ENCODE peak calls at places on chromosomes 13 and 19, in five cellular contexts. M is ovary, U is AG04450, N is Calu3, T is neural progenitor cell. P is an unnamed sample.

GRCh38 chr19:51440846-51441409 is 17.3 kb downstream of the SIGLEC8 start:
- DNase-seq in M (no peak), U (no peak), N (no peak), T (no peak), P (peak)

GRCh38 chr13:31267126-31267784 is 67.5 kb downstream of the B3GLCT start:
- DNase-seq in M (no peak), U (no peak), N (no peak), T (no peak), P (no peak)

GRCh38 chr13:30972888-30973377 is 40.5 kb downstream of the TEX26 start:
- DNase-seq in M (no peak), U (peak), N (peak), T (no peak), P (no peak)

GRCh38 chr13:106230450-106230849 is 305.0 kb downstream of the EFNB2 start:
- DNase-seq in M (no peak), U (peak), N (no peak), T (no peak), P (peak)

GRCh38 chr13:45048890-45049407 is 59.6 kb downstream of the GPALPP1 start:
- DNase-seq in M (no peak), U (no peak), N (no peak), T (peak), P (no peak)

GRCh38 chr19:39070888-39071287 is 13.3 kb upstream of the ACP7 start:
- DNase-seq in M (no peak), U (no peak), N (no peak), T (no peak), P (peak)

GRCh38 chr19:27815985-27816384 is 1397.0 kb downstream of the UQCRFS1 start:
- DNase-seq in M (no peak), U (no peak), N (no peak), T (no peak), P (no peak)

GRCh38 chr13:61084983-61085382 is 330.7 kb downstream of the PCDH20 start:
- DNase-seq in M (no peak), U (no peak), N (no peak), T (no peak), P (no peak)

GRCh38 chr13:92804346-92804745 is 422.3 kb upstream of the GPC6 start:
- DNase-seq in M (no peak), U (no peak), N (no peak), T (no peak), P (peak)

GRCh38 chr19:873084-874019 is 13.9 kb downstream of the CFD start:
- DNase-seq in M (no peak), U (no peak), N (no peak), T (peak), P (peak)

GRCh38 chr13:66329988-66330429 is 900.1 kb downstream of the PCDH9 start:
- DNase-seq in M (no peak), U (no peak), N (no peak), T (no peak), P (peak)

GRCh38 chr19:23999821-24000610 is 85.3 kb downstream of the ZNF726 start:
- DNase-seq in M (no peak), U (no peak), N (no peak), T (no peak), P (no peak)

GRCh38 chr19:10290439-10290875 is 705 bp downstream of the ICAM5 start:
- DNase-seq in M (peak), U (no peak), N (no peak), T (peak), P (peak)

GRCh38 chr13:109762791-109763190 is 23.6 kb downstream of the IRS2 start:
- DNase-seq in M (no peak), U (no peak), N (no peak), T (no peak), P (no peak)

GRCh38 chr13:39282400-39282972 is 244.2 kb downstream of the NHLRC3 start:
- DNase-seq in M (no peak), U (no peak), N (no peak), T (no peak), P (no peak)

GRCh38 chr19:12703056-12703455 is 6.6 kb upstream of the FBXW9 start:
- DNase-seq in M (no peak), U (no peak), N (no peak), T (peak), P (no peak)

GRCh38 chr13:95784891-95785290 is 108.0 kb downstream of the DNAJC3 start:
- DNase-seq in M (no peak), U (no peak), N (no peak), T (no peak), P (peak)

GRCh38 chr13:113535381-113535781 is 44.9 kb upstream of the DCUN1D2 start:
- DNase-seq in M (no peak), U (no peak), N (no peak), T (no peak), P (no peak)

GRCh38 chr19:37303591-37304171 is 67.2 kb upstream of the ZNF527 start:
- DNase-seq in M (no peak), U (no peak), N (no peak), T (peak), P (no peak)

GRCh38 chr13:113186061-113186900 is 22.2 kb downstream of the PCID2 start:
- DNase-seq in M (no peak), U (no peak), N (no peak), T (no peak), P (no peak)

GRCh38 chr19:10587022-10587838 is at the start of gene AP1M2:
- DNase-seq in M (no peak), U (no peak), N (peak), T (no peak), P (no peak)

GRCh38 chr19:31955061-31955460 is 390.3 kb upstream of the ZNF507 start:
- DNase-seq in M (no peak), U (no peak), N (no peak), T (no peak), P (no peak)

GRCh38 chr13:49646688-49647087 is 18.4 kb downstream of the ARL11 start:
- DNase-seq in M (no peak), U (no peak), N (no peak), T (no peak), P (no peak)

GRCh38 chr13:50740052-50740741 is 103.3 kb downstream of the DLEU7 start:
- DNase-seq in M (no peak), U (no peak), N (no peak), T (no peak), P (no peak)

GRCh38 chr13:38228322-38228721 is 121.3 kb upstream of the UFM1 start:
- DNase-seq in M (no peak), U (no peak), N (no peak), T (no peak), P (no peak)

GRCh38 chr19:38723606-38724379 is 20.5 kb downstream of the CAPN12 start:
- DNase-seq in M (no peak), U (no peak), N (no peak), T (no peak), P (no peak)

GRCh38 chr13:105817011-105817410 is 718.5 kb downstream of the EFNB2 start:
- DNase-seq in M (no peak), U (no peak), N (no peak), T (peak), P (no peak)

GRCh38 chr19:55283548-55284393 is at the start of gene BRSK1:
- DNase-seq in M (peak), U (no peak), N (no peak), T (peak), P (peak)

GRCh38 chr13:108268713-108269112 is 805 bp upstream of the TNFSF13B start:
- DNase-seq in M (no peak), U (no peak), N (no peak), T (no peak), P (no peak)

GRCh38 chr19:46559203-46559602 is 41.9 kb upstream of the CALM3 start:
- DNase-seq in M (no peak), U (no peak), N (no peak), T (no peak), P (no peak)

GRCh38 chr19:41927810-41928192 is 448 bp downstream of the ERFL start:
- DNase-seq in M (no peak), U (no peak), N (no peak), T (peak), P (no peak)

GRCh38 chr19:19549804-19550453 is 11.9 kb downstream of the CILP2 start:
- DNase-seq in M (no peak), U (no peak), N (no peak), T (no peak), P (no peak)

GRCh38 chr13:112746044-112746443 is 56.2 kb downstream of the ATP11A start:
- DNase-seq in M (no peak), U (no peak), N (no peak), T (no peak), P (no peak)

GRCh38 chr13:31207630-31208549 is 8.1 kb downstream of the B3GLCT start:
- DNase-seq in M (peak), U (peak), N (no peak), T (peak), P (peak)

GRCh38 chr19:46841458-46842083 is 9.1 kb downstream of the AP2S1 start:
- DNase-seq in M (no peak), U (no peak), N (peak), T (no peak), P (peak)

GRCh38 chr13:26024558-26024957 is 27.3 kb downstream of the SHISA2 start:
- DNase-seq in M (no peak), U (no peak), N (no peak), T (peak), P (no peak)

GRCh38 chr19:50639121-50640112 is at the start of gene SYT3:
- DNase-seq in M (peak), U (no peak), N (no peak), T (peak), P (no peak)

GRCh38 chr13:102484329-102484728 is 82.5 kb upstream of the FGF14 start:
- DNase-seq in M (no peak), U (no peak), N (no peak), T (peak), P (no peak)

GRCh38 chr19:13934785-13935109 is 3.5 kb downstream of the PODNL1 start:
- DNase-seq in M (no peak), U (no peak), N (no peak), T (no peak), P (no peak)

GRCh38 chr19:13931582-13932378 is 6.4 kb downstream of the PODNL1 start:
- DNase-seq in M (no peak), U (no peak), N (no peak), T (no peak), P (no peak)

GRCh38 chr19:13930402-13930801 is 7.8 kb downstream of the PODNL1 start:
- DNase-seq in M (no peak), U (no peak), N (no peak), T (no peak), P (no peak)

GRCh38 chr19:13935765-13936486 is 2.3 kb downstream of the PODNL1 start:
- DNase-seq in M (no peak), U (no peak), N (no peak), T (peak), P (no peak)

GRCh38 chr19:13932911-13933393 is 5.3 kb downstream of the PODNL1 start:
- DNase-seq in M (no peak), U (no peak), N (no peak), T (no peak), P (no peak)
- TF ChIP-seq CTCF in M (no peak), U (no peak), N (no peak), T (no peak), P (no peak)

GRCh38 chr19:5110546-5110945 is 141.6 kb downstream of the KDM4B start:
- DNase-seq in M (no peak), U (no peak), N (no peak), T (no peak), P (no peak)

GRCh38 chr19:5108123-5108613 is 139.3 kb downstream of the KDM4B start:
- DNase-seq in M (no peak), U (no peak), N (no peak), T (no peak), P (no peak)

GRCh38 chr19:5111051-5111450 is 142.1 kb downstream of the KDM4B start:
- DNase-seq in M (no peak), U (no peak), N (no peak), T (no peak), P (no peak)

GRCh38 chr19:5108866-5109265 is 140.0 kb downstream of the KDM4B start:
- DNase-seq in M (no peak), U (no peak), N (no peak), T (no peak), P (no peak)

DNA sequence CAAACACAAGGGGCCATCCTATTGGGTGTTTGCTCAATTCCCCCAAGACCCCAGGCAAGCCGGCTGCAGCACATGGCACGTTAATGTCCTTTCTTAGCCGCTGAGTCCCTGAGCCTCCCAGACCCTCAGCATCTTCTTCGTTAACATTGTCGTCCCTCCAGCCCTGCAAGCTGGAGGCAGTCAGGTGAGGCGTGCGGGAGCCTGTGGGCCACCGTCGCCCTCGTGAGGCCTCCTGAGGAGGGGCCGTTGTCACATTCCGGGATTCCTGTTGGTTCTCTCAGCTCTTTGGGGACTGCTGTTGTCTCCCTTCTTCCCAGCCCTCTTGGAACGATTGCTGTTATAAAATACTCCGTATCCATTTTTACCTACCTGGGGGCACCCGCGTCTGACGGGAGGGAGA is 140.6 kb downstream of the KDM4B start:
- DNase-seq in M (no peak), U (no peak), N (no peak), T (peak), P (no peak)
- TF ChIP-seq CTCF in M (no peak), U (no peak), N (no peak), T (peak), P (no peak)

DNA sequence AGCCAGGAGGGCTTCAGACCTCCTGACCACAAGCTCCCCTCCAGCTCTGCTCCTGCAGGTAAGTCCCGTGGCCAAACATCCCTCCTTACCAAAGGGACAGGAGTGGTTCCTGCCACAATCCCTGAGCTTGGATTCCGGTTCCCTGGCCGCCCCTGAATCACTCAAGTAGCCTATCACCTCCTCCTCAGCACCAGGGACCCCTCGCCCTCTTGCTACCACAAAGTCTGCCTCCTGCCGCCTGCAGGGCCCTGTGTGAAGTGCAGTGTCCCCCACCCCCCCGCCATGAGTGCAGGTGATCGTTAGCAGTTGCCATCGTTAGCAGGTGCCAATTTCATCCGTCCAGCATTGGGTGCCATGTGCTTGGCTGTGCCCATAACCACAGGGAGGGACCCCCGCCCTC is 40.8 kb upstream of the RANBP3 start:
- DNase-seq in M (no peak), U (no peak), N (no peak), T (peak), P (no peak)
- TF ChIP-seq CTCF in M (no peak), U (peak), N (no peak), T (peak), P (peak)

DNA sequence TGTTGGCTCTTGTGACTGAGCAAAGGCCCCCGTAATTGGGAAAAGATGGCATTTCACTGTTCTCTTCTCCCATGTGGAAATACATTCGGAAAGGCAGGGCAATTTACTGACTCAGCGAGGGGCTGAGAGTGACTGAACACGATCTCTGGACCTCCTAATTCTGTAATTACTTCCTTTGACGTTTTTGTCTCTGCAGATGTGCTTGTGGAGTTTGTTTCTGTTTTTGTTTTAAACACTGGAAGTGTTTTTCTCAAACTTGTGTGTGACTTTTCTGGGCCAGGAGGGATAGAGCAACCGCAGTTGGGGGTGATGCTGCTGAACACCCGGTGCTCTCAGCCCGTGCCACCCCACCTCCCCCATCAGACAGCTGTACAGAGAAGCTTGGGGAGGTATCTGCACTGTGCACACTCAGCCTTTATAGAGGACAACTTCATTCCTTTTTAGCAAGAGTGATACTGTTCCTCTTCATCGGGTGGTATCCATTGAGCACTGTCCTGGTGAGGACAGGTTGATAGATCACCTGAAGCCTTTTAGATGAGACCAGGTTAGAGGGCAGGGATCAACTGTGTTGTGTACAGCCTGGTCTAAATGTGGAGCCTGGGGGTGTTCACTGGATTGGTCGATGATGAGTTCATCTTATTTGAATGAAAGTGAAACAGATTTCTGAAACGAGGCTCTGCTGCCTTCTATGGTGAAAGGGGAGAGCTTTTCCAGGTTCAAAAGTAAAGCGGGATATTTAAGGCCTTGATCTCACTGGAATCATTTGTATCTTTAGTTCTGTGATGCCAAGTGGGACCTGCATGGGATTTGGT is 117.4 kb downstream of the ESD start:
- DNase-seq in M (peak), U (no peak), N (no peak), T (peak), P (peak)
- TF ChIP-seq CTCF in M (no peak), U (peak), N (no peak), T (no peak), P (peak)

DNA sequence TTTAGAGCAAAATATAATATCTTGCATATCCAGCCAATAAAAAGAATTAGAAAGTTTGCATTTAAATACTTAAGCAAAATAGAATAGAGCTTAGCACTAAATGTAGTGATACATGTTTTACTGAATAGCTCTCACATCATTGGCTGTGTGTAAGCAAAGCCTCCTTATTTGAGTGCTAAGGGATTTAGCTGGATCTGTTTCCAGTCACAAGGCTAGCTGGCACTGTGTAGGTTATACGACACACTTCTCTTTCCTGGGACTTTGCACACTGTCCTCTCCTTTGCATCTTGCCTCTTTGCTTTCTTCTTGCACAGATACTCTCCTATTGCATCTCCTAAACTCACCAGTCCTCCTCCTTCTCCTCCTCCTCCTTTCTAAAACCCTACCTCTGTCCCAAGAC is 423.8 kb downstream of the KLF5 start:
- DNase-seq in M (no peak), U (no peak), N (no peak), T (no peak), P (no peak)
- TF ChIP-seq CTCF in M (no peak), U (no peak), N (no peak), T (no peak), P (no peak)

GRCh38 chr13:51804295-51805172 is 571 bp upstream of the DHRS12 start:
- DNase-seq in M (peak), U (no peak), N (no peak), T (no peak), P (no peak)

GRCh38 chr13:51802601-51803000 is 1.4 kb downstream of the DHRS12 start:
- DNase-seq in M (no peak), U (no peak), N (no peak), T (no peak), P (no peak)

GRCh38 chr13:51805313-51805712 is 1.4 kb upstream of the DHRS12 start:
- DNase-seq in M (no peak), U (no peak), N (no peak), T (no peak), P (no peak)

GRCh38 chr13:51803018-51803417 is 945 bp downstream of the DHRS12 start:
- DNase-seq in M (peak), U (no peak), N (no peak), T (peak), P (no peak)

GRCh38 chr13:51803422-51804294 is at the start of gene DHRS12:
- DNase-seq in M (peak), U (no peak), N (peak), T (peak), P (peak)
- TF ChIP-seq CTCF in M (no peak), U (no peak), N (no peak), T (no peak), P (no peak)

DNA sequence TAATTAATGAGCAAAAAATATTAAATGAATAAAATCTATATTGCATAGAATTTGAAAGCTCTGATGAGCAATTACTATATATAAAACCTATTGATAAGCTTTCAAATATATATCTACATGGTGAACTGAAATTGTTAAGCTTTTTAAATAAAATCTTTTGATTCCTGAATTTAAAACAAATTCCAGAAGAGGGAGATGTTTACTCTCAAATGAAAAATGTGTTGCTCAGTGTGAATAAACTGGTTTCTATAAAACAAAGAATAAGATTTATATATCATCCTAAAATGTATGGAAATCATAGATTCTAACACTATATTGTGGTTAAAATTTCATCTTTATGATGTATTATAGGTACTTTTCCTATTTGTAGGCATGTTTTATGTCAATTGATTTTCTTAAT is 171.5 kb upstream of the SLITRK6 start:
- DNase-seq in M (no peak), U (no peak), N (no peak), T (no peak), P (no peak)
- TF ChIP-seq CTCF in M (no peak), U (no peak), N (no peak), T (peak), P (no peak)

P was measured in HFFc6.